ENCODE peak calls at places on chromosomes 11 and 22, in seven cellular contexts. R, P, E, W, L, K and F are unnamed samples.

GRCh38 chr11:92417326-92417725 is 192.7 kb downstream of the FAT3 start:
- DNase-seq in R (no peak), P (no peak), E (no peak), W (no peak), L (no peak), K (no peak), F (no peak)

GRCh38 chr11:75503531-75504099 is 22.1 kb downstream of the GDPD5 start:
- DNase-seq in R (no peak), P (no peak), E (no peak), W (no peak), L (no peak), K (no peak), F (no peak)

GRCh38 chr11:117604349-117604995 is 192.5 kb downstream of the DSCAML1 start:
- DNase-seq in R (no peak), P (no peak), E (no peak), W (peak), L (no peak), K (no peak), F (no peak)

GRCh38 chr22:17237031-17237668 is 17.9 kb upstream of the ADA2 start:
- DNase-seq in R (no peak), P (no peak), E (no peak), W (no peak), L (no peak), K (no peak), F (no peak)

GRCh38 chr11:67492801-67493547 is 10.1 kb downstream of the AIP start:
- DNase-seq in R (no peak), P (peak), E (no peak), W (no peak), L (no peak), K (no peak), F (no peak)

GRCh38 chr11:11988862-11989261 is 19.6 kb downstream of the DKK3 start:
- DNase-seq in R (no peak), P (no peak), E (no peak), W (no peak), L (no peak), K (no peak), F (no peak)

GRCh38 chr11:109197656-109198055 is 224.3 kb upstream of the C11orf87 start:
- DNase-seq in R (no peak), P (no peak), E (no peak), W (peak), L (no peak), K (no peak), F (no peak)

GRCh38 chr11:68269414-68270081 is 2.2 kb downstream of the C11orf24 start:
- DNase-seq in R (no peak), P (no peak), E (no peak), W (peak), L (no peak), K (no peak), F (peak)

GRCh38 chr11:44621784-44622183 is 56.3 kb downstream of the CD82 start:
- DNase-seq in R (no peak), P (no peak), E (no peak), W (no peak), L (peak), K (peak), F (peak)

GRCh38 chr11:17635551-17635938 is 83.8 kb upstream of the MYOD1 start:
- DNase-seq in R (no peak), P (no peak), E (no peak), W (no peak), L (no peak), K (no peak), F (no peak)

GRCh38 chr11:119571311-119571710 is 148.3 kb upstream of the THY1 start:
- DNase-seq in R (no peak), P (no peak), E (no peak), W (no peak), L (no peak), K (no peak), F (no peak)

GRCh38 chr11:9019861-9020260 is 16.1 kb upstream of the NRIP3 start:
- DNase-seq in R (no peak), P (no peak), E (no peak), W (no peak), L (no peak), K (no peak), F (no peak)

GRCh38 chr11:131629925-131630324 is 259.5 kb downstream of the NTM start:
- DNase-seq in R (no peak), P (no peak), E (no peak), W (no peak), L (no peak), K (no peak), F (no peak)

GRCh38 chr11:120170741-120171261 is 32.9 kb upstream of the TRIM29 start:
- DNase-seq in R (no peak), P (no peak), E (no peak), W (no peak), L (peak), K (peak), F (peak)

GRCh38 chr22:50256936-50257440 is 4.5 kb downstream of the MAPK12 start:
- DNase-seq in R (no peak), P (no peak), E (no peak), W (no peak), L (no peak), K (no peak), F (no peak)

GRCh38 chr11:71120346-71120963 is 131.9 kb downstream of the SHANK2 start:
- DNase-seq in R (peak), P (peak), E (no peak), W (peak), L (no peak), K (no peak), F (peak)

GRCh38 chr11:44622721-44623258 is 57.3 kb downstream of the CD82 start:
- DNase-seq in R (no peak), P (peak), E (no peak), W (no peak), L (peak), K (peak), F (peak)

GRCh38 chr11:16669799-16670415 is 68.5 kb upstream of the C11orf58 start:
- DNase-seq in R (peak), P (peak), E (no peak), W (peak), L (no peak), K (no peak), F (no peak)

GRCh38 chr11:120667281-120667680 is 155.7 kb downstream of the GRIK4 start:
- DNase-seq in R (no peak), P (no peak), E (no peak), W (peak), L (no peak), K (no peak), F (no peak)

GRCh38 chr22:43485717-43486116 is 73.9 kb downstream of the MPPED1 start:
- DNase-seq in R (no peak), P (no peak), E (no peak), W (no peak), L (no peak), K (no peak), F (no peak)

GRCh38 chr11:119918356-119918755 is 189.4 kb upstream of the NECTIN1 start:
- DNase-seq in R (no peak), P (no peak), E (no peak), W (no peak), L (no peak), K (no peak), F (peak)

GRCh38 chr11:74035264-74035663 is 26.4 kb upstream of the UCP3 start:
- DNase-seq in R (no peak), P (no peak), E (no peak), W (peak), L (no peak), K (no peak), F (no peak)

GRCh38 chr11:61963282-61964057 is 4.0 kb downstream of the FTH1 start:
- DNase-seq in R (peak), P (no peak), E (no peak), W (peak), L (peak), K (no peak), F (peak)

GRCh38 chr11:18974192-18974591 is 35.0 kb upstream of the MRGPRX1 start:
- DNase-seq in R (no peak), P (no peak), E (no peak), W (no peak), L (no peak), K (no peak), F (no peak)

GRCh38 chr11:64935634-64936081 is at the start of gene GPHA2:
- DNase-seq in R (no peak), P (peak), E (peak), W (peak), L (no peak), K (no peak), F (peak)

GRCh38 chr11:203056-203944 is 3.9 kb downstream of the BET1L start:
- DNase-seq in R (no peak), P (no peak), E (no peak), W (no peak), L (no peak), K (no peak), F (peak)